ENCODE peak calls at places on chromosomes 12 and 14, in four cellular contexts. One of them, this sample, is unnamed.
A peak's percentile ranks its signal among the peaks of the same experiment; 100 is the strongest.

GRCh38 chr14:68137704-68138619 is 318.4 kb downstream of the RAD51B start:
- DNase-seq in heart left ventricle: peak; percentile 46
- DNase-seq in endodermal cell: peak; percentile 93
- DNase-seq in cardiac fibroblast: peak; percentile 99
- DNase-seq in this sample: peak; percentile 22

GRCh38 chr14:56949828-56950227 is 139.5 kb upstream of the OTX2 start:
- DNase-seq in heart left ventricle: no peak
- DNase-seq in endodermal cell: no peak
- DNase-seq in cardiac fibroblast: peak; percentile 1
- DNase-seq in this sample: no peak

GRCh38 chr12:12029653-12030052 is 41.1 kb upstream of the BCL2L14 start:
- DNase-seq in heart left ventricle: no peak
- DNase-seq in cardiac fibroblast: no peak
- DNase-seq in endodermal cell: no peak
- DNase-seq in this sample: no peak

GRCh38 chr12:68420225-68421008 is 88.3 kb upstream of the MDM1 start:
- DNase-seq in heart left ventricle: no peak
- DNase-seq in endodermal cell: no peak
- DNase-seq in cardiac fibroblast: peak; percentile 63
- DNase-seq in this sample: peak; percentile 14

GRCh38 chr12:114483996-114484395 is 78.1 kb upstream of the TBX5 start:
- DNase-seq in cardiac fibroblast: no peak
- DNase-seq in endodermal cell: no peak
- DNase-seq in heart left ventricle: no peak
- DNase-seq in this sample: no peak

GRCh38 chr14:74652541-74652940 is 40.5 kb upstream of the LTBP2 start:
- DNase-seq in heart left ventricle: no peak
- DNase-seq in endodermal cell: no peak
- DNase-seq in cardiac fibroblast: no peak
- DNase-seq in this sample: no peak

GRCh38 chr12:115572440-115572839 is 705.1 kb downstream of the MED13L start:
- DNase-seq in endodermal cell: no peak
- DNase-seq in cardiac fibroblast: peak; percentile 13
- DNase-seq in heart left ventricle: no peak
- DNase-seq in this sample: no peak

GRCh38 chr14:58923751-58924405 is 264.6 kb upstream of the DAAM1 start:
- DNase-seq in heart left ventricle: no peak
- DNase-seq in cardiac fibroblast: no peak
- DNase-seq in endodermal cell: peak; percentile 82
- DNase-seq in this sample: no peak

GRCh38 chr12:10747730-10748129 is 24.6 kb upstream of the YBX3 start:
- DNase-seq in endodermal cell: no peak
- DNase-seq in heart left ventricle: no peak
- DNase-seq in cardiac fibroblast: no peak
- DNase-seq in this sample: no peak

GRCh38 chr12:122265433-122265832 is 861 bp downstream of the VPS33A start:
- DNase-seq in heart left ventricle: no peak
- DNase-seq in endodermal cell: no peak
- DNase-seq in cardiac fibroblast: no peak
- DNase-seq in this sample: no peak

GRCh38 chr12:87428701-87429277 is 600.4 kb downstream of the C12orf50 start:
- DNase-seq in cardiac fibroblast: peak; percentile 45
- DNase-seq in endodermal cell: no peak
- DNase-seq in heart left ventricle: no peak
- DNase-seq in this sample: no peak

GRCh38 chr12:116066381-116067230 is 210.9 kb downstream of the MED13L start:
- DNase-seq in cardiac fibroblast: peak; percentile 65
- DNase-seq in endodermal cell: peak; percentile 80
- DNase-seq in heart left ventricle: no peak
- DNase-seq in this sample: peak; percentile 29

GRCh38 chr14:68043752-68044151 is 224.2 kb downstream of the RAD51B start:
- DNase-seq in endodermal cell: no peak
- DNase-seq in heart left ventricle: no peak
- DNase-seq in cardiac fibroblast: no peak
- DNase-seq in this sample: no peak

GRCh38 chr12:97512696-97513095 is 50.1 kb downstream of the RMST start:
- DNase-seq in endodermal cell: no peak
- DNase-seq in cardiac fibroblast: no peak
- DNase-seq in heart left ventricle: no peak
- DNase-seq in this sample: no peak

GRCh38 chr12:66742508-66743367 is 63.9 kb upstream of the GRIP1 start:
- DNase-seq in cardiac fibroblast: no peak
- DNase-seq in heart left ventricle: no peak
- DNase-seq in endodermal cell: no peak
- DNase-seq in this sample: no peak

GRCh38 chr14:38137005-38137404 is 70.7 kb upstream of the SSTR1 start:
- DNase-seq in endodermal cell: no peak
- DNase-seq in cardiac fibroblast: peak; percentile 52
- DNase-seq in heart left ventricle: no peak
- DNase-seq in this sample: no peak

GRCh38 chr14:61563162-61563511 is 132.2 kb upstream of the HIF1A start:
- DNase-seq in endodermal cell: no peak
- DNase-seq in cardiac fibroblast: no peak
- DNase-seq in heart left ventricle: no peak
- DNase-seq in this sample: no peak

GRCh38 chr14:75158843-75159614 is 17.4 kb downstream of the TMED10 start:
- DNase-seq in cardiac fibroblast: peak; percentile 53
- DNase-seq in endodermal cell: no peak
- DNase-seq in heart left ventricle: no peak
- DNase-seq in this sample: no peak

GRCh38 chr12:91383106-91383505 is 200.5 kb upstream of the DCN start:
- DNase-seq in endodermal cell: no peak
- DNase-seq in cardiac fibroblast: peak; percentile 16
- DNase-seq in heart left ventricle: no peak
- DNase-seq in this sample: no peak

GRCh38 chr14:75467763-75468162 is 39.9 kb downstream of the JDP2 start:
- DNase-seq in endodermal cell: peak; percentile 33
- DNase-seq in cardiac fibroblast: no peak
- DNase-seq in heart left ventricle: no peak
- DNase-seq in this sample: no peak

GRCh38 chr14:37550511-37550910 is 44.5 kb downstream of the FOXA1 start:
- DNase-seq in cardiac fibroblast: peak; percentile 44
- DNase-seq in endodermal cell: no peak
- DNase-seq in heart left ventricle: no peak
- DNase-seq in this sample: no peak

GRCh38 chr12:96401061-96401871 is 1.0 kb upstream of the CDK17 start:
- DNase-seq in heart left ventricle: no peak
- DNase-seq in cardiac fibroblast: peak; percentile 91
- DNase-seq in endodermal cell: peak; percentile 56
- DNase-seq in this sample: peak; percentile 43

GRCh38 chr12:108542320-108542719 is 18.7 kb downstream of the SART3 start:
- DNase-seq in endodermal cell: peak; percentile 22
- DNase-seq in heart left ventricle: no peak
- DNase-seq in cardiac fibroblast: no peak
- DNase-seq in this sample: no peak

GRCh38 chr12:25436206-25436912 is 116.7 kb downstream of the LMNTD1 start:
- DNase-seq in heart left ventricle: no peak
- DNase-seq in cardiac fibroblast: peak; percentile 92
- DNase-seq in endodermal cell: peak; percentile 75
- DNase-seq in this sample: peak; percentile 43
- H3K4me3 ChIP-seq in heart left ventricle: no peak overlapping the region
- H3K4me3 ChIP-seq in cardiac fibroblast: peak overlapping the region; percentile 2
- H3K4me3 ChIP-seq in endodermal cell: no peak overlapping the region
- H3K4me3 ChIP-seq in this sample: no peak overlapping the region

GRCh38 chr12:56723352-56723751 is 1.7 kb downstream of the NACA start:
- DNase-seq in heart left ventricle: no peak
- DNase-seq in endodermal cell: no peak
- DNase-seq in cardiac fibroblast: no peak
- DNase-seq in this sample: no peak

GRCh38 chr12:56723889-56724659 is 1.0 kb downstream of the NACA start:
- DNase-seq in endodermal cell: peak; percentile 59
- DNase-seq in heart left ventricle: peak; percentile 68
- DNase-seq in cardiac fibroblast: peak; percentile 87
- DNase-seq in this sample: peak; percentile 25

GRCh38 chr12:56724989-56725722 is at the start of gene NACA:
- DNase-seq in cardiac fibroblast: peak; percentile 98
- DNase-seq in endodermal cell: peak; percentile 99
- DNase-seq in heart left ventricle: peak; percentile 100
- DNase-seq in this sample: peak; percentile 96

GRCh38 chr12:56724660-56724988 is 475 bp downstream of the NACA start:
- DNase-seq in cardiac fibroblast: no peak
- DNase-seq in endodermal cell: no peak
- DNase-seq in heart left ventricle: no peak
- DNase-seq in this sample: peak; percentile 40

DNA sequence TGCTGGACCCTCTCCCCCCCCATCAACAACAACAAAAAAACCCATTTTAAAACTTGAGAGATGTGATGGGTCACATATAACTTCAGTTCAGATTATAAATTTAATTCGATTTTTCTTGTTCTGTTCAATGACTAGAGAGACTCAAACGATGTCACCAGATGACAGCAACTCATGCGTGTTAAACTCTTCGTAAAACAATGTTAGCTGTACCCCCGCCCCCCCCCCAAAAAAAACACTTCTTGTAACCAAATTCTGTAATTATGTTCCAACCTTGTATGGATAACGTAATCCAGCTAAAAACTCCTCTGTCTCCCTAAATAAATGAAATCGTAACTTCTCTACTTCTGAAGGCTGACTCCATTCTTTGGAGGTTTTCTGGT is 614 bp upstream of the NACA start:
- DNase-seq in endodermal cell: no peak
- DNase-seq in heart left ventricle: no peak
- DNase-seq in cardiac fibroblast: no peak
- DNase-seq in this sample: peak; percentile 9
- H3K4me3 ChIP-seq in endodermal cell: peak overlapping the region; percentile 99
- H3K4me3 ChIP-seq in heart left ventricle: no peak overlapping the region
- H3K4me3 ChIP-seq in cardiac fibroblast: peak overlapping the region; percentile 90
- H3K4me3 ChIP-seq in this sample: peak overlapping the region; percentile 100

GRCh38 chr12:123390415-123391093 is 6.6 kb downstream of the KMT5A start:
- DNase-seq in heart left ventricle: no peak
- DNase-seq in endodermal cell: no peak
- DNase-seq in cardiac fibroblast: no peak
- DNase-seq in this sample: no peak
- H3K4me3 ChIP-seq in heart left ventricle: peak overlapping the region; percentile 52
- H3K4me3 ChIP-seq in endodermal cell: peak overlapping the region; percentile 80
- H3K4me3 ChIP-seq in cardiac fibroblast: peak overlapping the region; percentile 61
- H3K4me3 ChIP-seq in this sample: no peak overlapping the region

GRCh38 chr12:1934068-1934467 is 15.6 kb upstream of the CACNA2D4 start:
- DNase-seq in heart left ventricle: no peak
- DNase-seq in cardiac fibroblast: no peak
- DNase-seq in endodermal cell: no peak
- DNase-seq in this sample: no peak

GRCh38 chr12:1933342-1933992 is 15.0 kb upstream of the CACNA2D4 start:
- DNase-seq in heart left ventricle: no peak
- DNase-seq in cardiac fibroblast: no peak
- DNase-seq in endodermal cell: peak; percentile 60
- DNase-seq in this sample: peak; percentile 68

GRCh38 chr12:1930816-1931597 is 12.6 kb upstream of the CACNA2D4 start:
- DNase-seq in cardiac fibroblast: no peak
- DNase-seq in heart left ventricle: no peak
- DNase-seq in endodermal cell: peak; percentile 36
- DNase-seq in this sample: peak; percentile 26

GRCh38 chr12:1931642-1932041 is 13.2 kb upstream of the CACNA2D4 start:
- DNase-seq in heart left ventricle: no peak
- DNase-seq in cardiac fibroblast: no peak
- DNase-seq in endodermal cell: no peak
- DNase-seq in this sample: no peak

GRCh38 chr12:1932264-1932777 is 13.9 kb upstream of the CACNA2D4 start:
- DNase-seq in endodermal cell: peak; percentile 40
- DNase-seq in heart left ventricle: peak; percentile 90
- DNase-seq in cardiac fibroblast: no peak
- DNase-seq in this sample: peak; percentile 34
- H3K4me3 ChIP-seq in endodermal cell: no peak overlapping the region
- H3K4me3 ChIP-seq in heart left ventricle: no peak overlapping the region
- H3K4me3 ChIP-seq in cardiac fibroblast: no peak overlapping the region
- H3K4me3 ChIP-seq in this sample: no peak overlapping the region

GRCh38 chr14:72891666-72892102 is 2.2 kb downstream of the DPF3 start:
- DNase-seq in endodermal cell: peak; percentile 61
- DNase-seq in heart left ventricle: no peak
- DNase-seq in cardiac fibroblast: no peak
- DNase-seq in this sample: no peak
- H3K4me3 ChIP-seq in endodermal cell: peak overlapping the region; percentile 90
- H3K4me3 ChIP-seq in heart left ventricle: peak overlapping the region; percentile 87
- H3K4me3 ChIP-seq in cardiac fibroblast: peak overlapping the region; percentile 62
- H3K4me3 ChIP-seq in this sample: peak overlapping the region; percentile 57

GRCh38 chr14:83958359-83958758 is 1571.6 kb upstream of the FLRT2 start:
- DNase-seq in cardiac fibroblast: no peak
- DNase-seq in heart left ventricle: no peak
- DNase-seq in endodermal cell: no peak
- DNase-seq in this sample: no peak

GRCh38 chr14:83960832-83961512 is 1569.0 kb upstream of the FLRT2 start:
- DNase-seq in cardiac fibroblast: no peak
- DNase-seq in heart left ventricle: no peak
- DNase-seq in endodermal cell: peak; percentile 82
- DNase-seq in this sample: peak; percentile 11
- H3K4me3 ChIP-seq in cardiac fibroblast: no peak overlapping the region
- H3K4me3 ChIP-seq in heart left ventricle: no peak overlapping the region
- H3K4me3 ChIP-seq in endodermal cell: no peak overlapping the region
- H3K4me3 ChIP-seq in this sample: no peak overlapping the region

DNA sequence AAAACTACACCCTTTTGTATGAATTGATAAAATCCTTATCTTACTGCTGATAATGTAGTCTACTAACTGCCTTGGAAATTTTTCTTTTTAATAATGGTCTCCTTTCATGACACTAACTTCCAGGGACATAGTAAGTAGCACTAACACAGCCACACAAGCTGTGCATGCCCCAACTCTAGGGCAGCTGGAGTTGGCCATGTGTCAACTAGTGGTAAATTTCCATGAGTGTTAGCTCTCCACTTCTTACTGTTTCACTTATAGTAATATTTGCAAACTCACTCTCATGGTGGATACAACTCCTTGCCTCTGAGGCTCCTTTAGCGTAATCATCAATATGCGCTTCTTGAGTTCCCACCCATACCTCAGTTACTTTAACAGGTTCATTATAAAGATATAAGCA is 38.0 kb downstream of the LGR5 start:
- DNase-seq in heart left ventricle: no peak
- DNase-seq in endodermal cell: no peak
- DNase-seq in cardiac fibroblast: no peak
- DNase-seq in this sample: no peak
- H3K4me3 ChIP-seq in heart left ventricle: no peak overlapping the region
- H3K4me3 ChIP-seq in endodermal cell: no peak overlapping the region
- H3K4me3 ChIP-seq in cardiac fibroblast: no peak overlapping the region
- H3K4me3 ChIP-seq in this sample: no peak overlapping the region

DNA sequence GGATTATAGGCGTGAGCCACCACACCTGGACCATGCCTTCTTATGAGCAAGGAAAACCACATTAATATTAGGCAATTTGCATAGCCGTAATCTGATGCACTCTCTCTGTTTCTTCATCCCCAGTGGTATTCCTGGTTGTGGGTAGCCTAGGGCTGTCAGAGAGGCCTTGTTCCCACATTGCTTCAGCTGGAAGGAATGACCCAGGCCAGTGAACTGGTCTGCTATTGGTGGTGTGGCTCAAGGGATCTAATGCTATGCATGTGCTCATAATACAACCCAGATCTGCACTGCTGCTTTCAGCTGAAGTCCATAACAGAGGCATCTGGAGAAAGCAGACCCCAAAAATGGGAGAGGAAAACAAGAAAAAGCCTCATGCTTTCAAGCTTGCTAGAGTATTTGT is 33.1 kb upstream of the G2E3 start:
- DNase-seq in heart left ventricle: no peak
- DNase-seq in cardiac fibroblast: no peak
- DNase-seq in endodermal cell: no peak
- DNase-seq in this sample: no peak
- H3K4me3 ChIP-seq in heart left ventricle: no peak overlapping the region
- H3K4me3 ChIP-seq in cardiac fibroblast: no peak overlapping the region
- H3K4me3 ChIP-seq in endodermal cell: no peak overlapping the region
- H3K4me3 ChIP-seq in this sample: no peak overlapping the region

GRCh38 chr14:25010471-25010870 is 39.5 kb downstream of the STXBP6 start:
- DNase-seq in cardiac fibroblast: no peak
- DNase-seq in endodermal cell: no peak
- DNase-seq in heart left ventricle: no peak
- DNase-seq in this sample: no peak
- H3K4me3 ChIP-seq in cardiac fibroblast: no peak overlapping the region
- H3K4me3 ChIP-seq in endodermal cell: no peak overlapping the region
- H3K4me3 ChIP-seq in heart left ventricle: no peak overlapping the region
- H3K4me3 ChIP-seq in this sample: no peak overlapping the region

This sample was measured in H7.